ENCODE peak calls at places on chromosomes 16 and 17, in six cellular contexts. K, Z, U, P, D and X are unnamed samples. For H3K36me3, the result is how much of the 10 kb centered on the place peaks cover.

GRCh38 chr17:50834786-50835562 is 412 bp upstream of the WFIKKN2 start:
- DNase-seq in K (no peak), Z (no peak), U (no peak), P (peak), D (no peak), X (peak)

GRCh38 chr16:50213939-50214519 is 52.3 kb upstream of the ADCY7 start:
- DNase-seq in K (no peak), Z (no peak), U (no peak), P (peak), D (no peak), X (no peak)

GRCh38 chr16:19885456-19886060 is 910 bp upstream of the GPRC5B start:
- DNase-seq in K (peak), Z (peak), U (peak), P (no peak), D (peak), X (no peak)

GRCh38 chr17:42846594-42847280 is 2.4 kb downstream of the AOC2 start:
- DNase-seq in K (no peak), Z (no peak), U (no peak), P (no peak), D (no peak), X (no peak)

GRCh38 chr17:1843947-1844346 is 14.1 kb downstream of the RPA1 start:
- DNase-seq in K (no peak), Z (no peak), U (peak), P (peak), D (no peak), X (no peak)

GRCh38 chr17:75703591-75703990 is 17.7 kb upstream of the ITGB4 start:
- DNase-seq in K (no peak), Z (no peak), U (no peak), P (no peak), D (no peak), X (no peak)

GRCh38 chr17:61468263-61468907 is 16.2 kb downstream of the TBX4 start:
- DNase-seq in K (peak), Z (no peak), U (no peak), P (no peak), D (peak), X (no peak)

GRCh38 chr17:50499722-50500121 is 8.5 kb upstream of the MYCBPAP start:
- DNase-seq in K (no peak), Z (no peak), U (no peak), P (no peak), D (no peak), X (no peak)

DNA sequence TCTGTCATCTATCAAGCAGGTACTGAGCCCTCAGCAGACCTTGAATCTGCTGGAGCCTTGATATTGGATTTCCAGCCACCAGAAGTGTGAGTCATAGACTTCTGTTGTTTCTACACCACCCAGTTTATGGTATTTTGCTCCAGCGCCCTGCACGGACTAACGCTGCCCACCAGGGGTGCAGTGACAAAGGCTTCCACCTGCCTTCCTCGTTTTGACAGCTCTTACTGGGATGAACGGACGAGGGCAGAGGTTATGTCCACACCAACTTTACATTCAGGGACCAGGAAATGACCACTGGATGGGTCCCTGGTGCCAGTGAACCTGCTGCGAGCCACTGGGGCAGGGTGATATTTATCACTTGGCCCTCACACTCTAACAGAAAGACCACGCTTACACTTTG is 66.6 kb upstream of the CBX4 start:
- DNase-seq in K (no peak), Z (no peak), U (no peak), P (no peak), D (no peak), X (no peak)
- TF ChIP-seq CTCF in K (no peak), Z (no peak), U (no peak), P (no peak), D (peak), X (no peak)

GRCh38 chr17:15233022-15233805 is 31.9 kb downstream of the PMP22 start:
- DNase-seq in K (no peak), Z (no peak), U (no peak), P (no peak), D (no peak), X (no peak)

GRCh38 chr17:15230866-15231265 is 34.3 kb downstream of the PMP22 start:
- DNase-seq in K (no peak), Z (peak), U (no peak), P (no peak), D (no peak), X (no peak)

GRCh38 chr17:15232517-15232915 is 32.6 kb downstream of the PMP22 start:
- DNase-seq in K (no peak), Z (no peak), U (peak), P (peak), D (no peak), X (no peak)

GRCh38 chr17:15233971-15234370 is 31.2 kb downstream of the PMP22 start:
- DNase-seq in K (no peak), Z (no peak), U (no peak), P (no peak), D (no peak), X (no peak)

DNA sequence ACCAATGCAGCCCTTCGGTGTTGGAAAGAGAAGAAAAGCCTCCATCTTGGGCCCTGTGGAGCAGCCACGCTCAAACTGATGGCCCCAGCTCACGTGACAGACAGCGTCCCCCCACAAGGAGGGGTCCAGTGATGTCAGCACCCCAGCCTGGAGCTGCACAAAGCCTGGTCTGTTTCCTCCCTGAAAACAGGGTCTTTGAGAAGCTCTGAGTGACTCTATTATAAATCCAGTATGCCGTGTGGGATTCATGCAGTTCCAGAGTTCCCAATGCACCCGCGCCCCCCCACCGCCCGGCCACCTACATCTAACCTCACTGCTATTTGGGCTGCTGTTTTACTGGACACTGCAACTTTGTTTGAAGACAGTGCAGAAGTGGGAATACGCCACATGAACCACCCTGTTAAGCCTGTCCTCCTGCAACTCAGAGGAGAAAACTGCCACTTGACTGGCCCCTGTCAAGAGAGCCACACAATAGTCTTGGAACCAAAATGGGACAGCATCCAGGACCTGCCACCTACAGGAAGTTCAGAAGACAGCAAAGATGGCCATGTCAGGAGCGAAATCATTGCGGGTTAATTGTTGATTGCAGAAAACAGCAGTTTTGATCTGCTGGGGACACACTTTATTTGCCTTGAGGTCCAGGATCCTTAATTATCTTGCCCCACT is 33.1 kb downstream of the PMP22 start:
- DNase-seq in K (no peak), Z (no peak), U (no peak), P (peak), D (no peak), X (no peak)
- H3K36me3 ChIP-seq in K (under half), Z (under half), U (half or more), P (under half), D (under half), X (under half)

GRCh38 chr16:77682586-77682985 is 39.7 kb upstream of the NUDT7 start:
- DNase-seq in K (no peak), Z (no peak), U (no peak), P (no peak), D (no peak), X (no peak)

GRCh38 chr16:77677129-77677528 is 45.2 kb upstream of the NUDT7 start:
- DNase-seq in K (no peak), Z (no peak), U (no peak), P (no peak), D (no peak), X (no peak)

GRCh38 chr16:77680496-77680895 is 41.8 kb upstream of the NUDT7 start:
- DNase-seq in K (no peak), Z (no peak), U (no peak), P (no peak), D (no peak), X (no peak)

GRCh38 chr16:77679901-77680300 is 42.4 kb upstream of the NUDT7 start:
- DNase-seq in K (no peak), Z (no peak), U (no peak), P (no peak), D (no peak), X (no peak)

GRCh38 chr16:77679336-77679735 is 43.0 kb upstream of the NUDT7 start:
- DNase-seq in K (no peak), Z (no peak), U (no peak), P (no peak), D (no peak), X (no peak)
- H3K4me3 ChIP-seq in K (no peak), Z (no peak), U (no peak), P (no peak), D (no peak), X (no peak)

DNA sequence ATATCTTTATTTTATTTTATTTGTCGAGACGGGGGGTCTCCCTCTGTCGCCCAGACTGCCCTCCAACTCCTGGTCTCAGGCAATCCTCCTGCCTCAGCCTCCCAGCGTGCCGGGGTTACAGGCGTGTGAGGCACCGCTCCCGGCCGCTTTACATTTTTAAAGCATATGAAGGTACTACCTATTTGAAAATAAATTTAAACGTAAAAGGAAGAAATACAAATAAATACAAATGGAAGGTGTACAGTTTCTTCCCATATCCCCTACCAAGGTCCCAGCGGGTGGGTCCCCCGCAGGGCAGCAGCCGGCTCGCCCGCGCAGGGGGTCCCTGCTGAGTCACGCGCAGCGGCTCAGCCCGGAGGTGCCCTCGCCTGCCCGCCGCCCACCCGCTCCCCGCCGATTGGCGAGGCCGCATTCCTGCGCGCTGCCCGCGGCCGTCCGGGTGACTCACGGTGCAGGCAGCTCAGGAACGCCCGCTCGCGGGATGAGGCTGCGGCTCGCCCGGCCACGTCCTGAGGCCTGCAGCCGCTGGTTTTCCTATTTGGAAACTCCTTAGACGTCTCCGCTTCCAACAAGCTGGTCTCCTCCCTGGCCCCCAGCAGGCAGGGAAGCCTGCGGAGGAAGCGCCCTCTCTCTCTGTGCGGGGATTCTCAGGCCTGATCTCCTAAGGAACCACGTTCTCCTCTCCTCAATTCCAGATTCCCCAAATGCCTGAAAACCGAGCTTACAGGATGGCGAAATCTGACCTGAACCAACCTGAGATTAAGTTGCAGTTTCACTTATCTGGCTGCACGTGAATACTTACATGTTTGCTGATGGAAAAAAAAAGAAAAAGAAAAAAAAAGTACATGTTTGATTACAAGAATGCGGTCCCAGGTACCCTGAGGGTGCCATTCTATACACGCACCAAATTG is 54.8 kb upstream of the MAP3K14 start:
- DNase-seq in K (peak), Z (peak), U (peak), P (peak), D (peak), X (peak)
- TF ChIP-seq CTCF in K (no peak), Z (no peak), U (no peak), P (peak), D (no peak), X (no peak)

DNA sequence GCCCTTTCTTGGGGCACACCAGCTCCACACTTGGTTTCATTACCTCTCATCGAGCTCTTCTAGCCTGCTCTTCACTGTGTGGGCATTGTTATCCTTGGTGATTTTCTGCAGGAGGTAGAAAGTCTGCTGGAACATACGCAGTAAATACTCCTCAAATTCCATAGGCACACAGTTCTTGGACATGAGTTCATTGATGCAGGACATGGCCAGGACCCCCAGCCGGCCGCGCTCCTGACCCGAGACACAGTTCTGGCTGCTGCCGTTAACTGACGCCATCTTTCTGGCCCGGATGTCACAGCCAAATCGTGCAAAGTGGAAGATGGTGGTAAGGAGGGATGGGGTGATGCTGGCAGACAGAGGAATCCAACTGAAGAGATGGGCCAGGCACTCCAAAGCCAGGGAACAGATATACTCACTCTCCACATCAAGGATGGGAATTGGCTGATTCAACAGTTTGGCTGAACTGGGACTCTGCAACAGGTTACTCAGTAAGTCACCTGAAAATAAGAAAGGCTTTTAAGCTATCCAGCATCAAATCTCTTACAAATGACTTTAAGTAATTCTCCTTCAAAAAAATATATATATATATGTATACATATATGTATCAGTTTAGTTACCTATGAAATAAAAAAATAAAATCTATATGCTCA is 55.6 kb downstream of the XPO6 start:
- DNase-seq in K (no peak), Z (no peak), U (no peak), P (no peak), D (no peak), X (no peak)
- H3K36me3 ChIP-seq in K (under half), Z (under half), U (under half), P (under half), D (under half), X (under half)

GRCh38 chr16:31136287-31136662 is 748 bp upstream of the PRSS8 start:
- DNase-seq in K (no peak), Z (peak), U (no peak), P (no peak), D (no peak), X (no peak)

GRCh38 chr16:31132979-31133599 is 2.4 kb downstream of the PRSS8 start:
- DNase-seq in K (no peak), Z (peak), U (no peak), P (no peak), D (no peak), X (no peak)

GRCh38 chr16:31134091-31134571 is 1.4 kb downstream of the PRSS8 start:
- DNase-seq in K (peak), Z (peak), U (no peak), P (no peak), D (no peak), X (no peak)

GRCh38 chr16:31135535-31136286 is at the start of gene PRSS8:
- DNase-seq in K (peak), Z (peak), U (no peak), P (peak), D (peak), X (peak)

GRCh38 chr16:31134625-31135534 is 647 bp downstream of the PRSS8 start:
- DNase-seq in K (peak), Z (peak), U (no peak), P (peak), D (peak), X (peak)
- H3K4me3 ChIP-seq in K (peak), Z (peak), U (no peak), P (peak), D (peak), X (peak)

GRCh38 chr16:66547101-66547989 is 2.6 kb downstream of the TK2 start:
- DNase-seq in K (no peak), Z (no peak), U (no peak), P (no peak), D (no peak), X (no peak)

GRCh38 chr16:66548068-66548467 is 1.9 kb downstream of the TK2 start:
- DNase-seq in K (no peak), Z (no peak), U (no peak), P (no peak), D (no peak), X (no peak)

GRCh38 chr16:66548868-66549267 is 1.1 kb downstream of the TK2 start:
- DNase-seq in K (no peak), Z (no peak), U (no peak), P (no peak), D (no peak), X (no peak)

GRCh38 chr16:66551362-66551761 is 1.0 kb upstream of the CKLF start:
- DNase-seq in K (no peak), Z (no peak), U (no peak), P (peak), D (peak), X (no peak)

DNA sequence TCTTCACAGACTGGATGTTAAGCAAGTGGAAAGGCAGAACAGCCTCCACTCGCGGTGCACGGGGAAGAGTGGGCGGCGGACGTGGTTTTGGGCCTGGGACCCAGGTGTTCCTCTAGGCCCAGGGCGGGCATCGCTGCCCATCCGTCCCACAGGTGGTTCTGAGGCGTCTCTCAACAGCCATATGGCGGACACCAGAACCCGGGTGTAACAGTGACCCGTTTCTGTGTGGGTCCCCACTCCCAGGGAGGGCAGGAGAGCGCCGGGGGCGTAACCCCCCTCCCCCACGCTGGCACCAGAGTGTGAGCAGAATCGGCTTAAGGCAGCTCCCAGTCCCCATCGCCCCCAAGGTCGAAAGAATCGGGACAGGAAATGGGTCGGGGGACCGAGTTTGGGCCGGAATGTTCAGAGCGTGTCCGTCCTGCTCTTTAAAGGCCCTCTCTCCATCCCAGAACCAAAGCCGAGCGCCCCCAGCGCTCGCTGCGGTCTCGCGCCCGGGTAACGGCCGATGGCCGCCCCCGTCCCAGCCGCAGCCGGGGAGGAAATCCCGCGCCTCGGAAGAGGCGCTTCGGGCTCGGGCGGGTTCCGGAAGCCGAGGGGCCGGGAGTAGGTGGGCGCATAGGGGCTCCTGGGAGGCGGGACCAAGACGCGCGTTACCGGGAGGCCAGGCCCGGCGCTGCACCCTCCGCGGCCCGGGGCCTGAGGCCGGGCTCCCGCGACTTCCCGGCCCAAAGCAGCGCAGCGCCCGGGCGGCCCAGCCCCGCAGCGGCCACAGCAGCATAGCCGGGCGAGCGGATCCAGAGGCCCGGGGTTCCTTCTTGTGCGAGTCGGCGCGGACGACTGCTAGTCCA is at the start of gene TK2:
- DNase-seq in K (peak), Z (peak), U (peak), P (peak), D (peak), X (peak)
- TF ChIP-seq CTCF in K (peak), Z (no peak), U (peak), P (peak), D (peak), X (no peak)